ENCODE peak calls at places on chromosomes 6 and 20, in four cellular contexts. D is pancreas; X is tibial artery; A is stimulated activated naive CD8-positive, alpha-beta T cell treated with anti-CD3 and anti-CD28 coated beads, Interleukin-15, Interleukin-2, amounts not matched to agents 100 U/mL and 50 U/mL, for 24 hours. P is an unnamed sample.

GRCh38 chr6:24504642-24505586 is 10.1 kb downstream of the ALDH5A1 start:
- DNase-seq in D (no peak), X (no peak), A (no peak), P (no peak)

GRCh38 chr6:57822896-57823358 is 505.5 kb downstream of the PRIM2 start:
- DNase-seq in D (no peak), X (no peak), A (no peak), P (no peak)

GRCh38 chr6:138590796-138591709 is 91.8 kb upstream of the NHSL1 start:
- DNase-seq in D (no peak), X (peak; percentile 57), A (peak; percentile 49), P (peak; percentile 68)

GRCh38 chr6:145893586-145893985 is 70.6 kb downstream of the SHPRH start:
- DNase-seq in D (no peak), X (no peak), A (no peak), P (no peak)

GRCh38 chr6:128725271-128726233 is 157.4 kb upstream of the LAMA2 start:
- DNase-seq in D (no peak), X (no peak), A (peak; percentile 32), P (peak; percentile 84)

GRCh38 chr6:42079941-42080464 is 29.7 kb downstream of the TAF8 start:
- DNase-seq in D (no peak), X (no peak), A (no peak), P (no peak)

GRCh38 chr6:132995432-132995831 is 181.1 kb downstream of the RPS12 start:
- DNase-seq in D (no peak), X (no peak), A (no peak), P (no peak)

GRCh38 chr20:61802721-61803311 is 262.9 kb downstream of the TAF4 start:
- DNase-seq in D (peak; percentile 48), X (no peak), A (no peak), P (no peak)

GRCh38 chr20:62454936-62455673 is 20.7 kb downstream of the GATA5 start:
- DNase-seq in D (no peak), X (no peak), A (no peak), P (no peak)

GRCh38 chr6:145508107-145508506 is 227.2 kb downstream of the EPM2A start:
- DNase-seq in D (no peak), X (no peak), A (no peak), P (no peak)

GRCh38 chr6:22448311-22448711 is 121.1 kb upstream of the HDGFL1 start:
- DNase-seq in D (no peak), X (no peak), A (no peak), P (peak; percentile 98)

GRCh38 chr6:82740066-82740465 is 325.6 kb downstream of the UBE3D start:
- DNase-seq in D (no peak), X (no peak), A (no peak), P (no peak)

GRCh38 chr6:45946352-45946751 is 69.3 kb downstream of the CLIC5 start:
- DNase-seq in D (no peak), X (peak; percentile 32), A (no peak), P (no peak)

GRCh38 chr20:37856932-37857660 is 45.8 kb upstream of the VSTM2L start:
- DNase-seq in D (no peak), X (no peak), A (no peak), P (no peak)

GRCh38 chr20:20603339-20603990 is 109.0 kb downstream of the RALGAPA2 start:
- DNase-seq in D (no peak), X (no peak), A (peak; percentile 7), P (peak; percentile 81)

GRCh38 chr6:75600694-75601265 is 900 bp upstream of the SENP6 start:
- DNase-seq in D (no peak), X (no peak), A (no peak), P (no peak)

GRCh38 chr6:142692942-142693341 is 252.0 kb downstream of the HIVEP2 start:
- DNase-seq in D (peak; percentile 62), X (peak; percentile 57), A (peak; percentile 75), P (peak; percentile 52)

GRCh38 chr20:14780508-14780907 is 443.1 kb upstream of the FLRT3 start:
- DNase-seq in D (no peak), X (no peak), A (no peak), P (no peak)

P was measured in Caki2.